ENCODE peak calls at places on chromosomes 5 and 9, in ten cellular contexts. One of them, this sample, is unnamed.

GRCh38 chr5:174300941-174301761 is 255.6 kb downstream of the NSG2 start:
- DNase-seq in EL: no peak
- DNase-seq in left ventricle myocardium inferior: peak
- DNase-seq in AG10803: no peak
- DNase-seq in GM13976: no peak
- DNase-seq in islet precursor cell: peak
- DNase-seq in choroid plexus epithelial cell: no peak
- DNase-seq in lower lobe of right lung: no peak
- DNase-seq in HTR-8/SVneo: no peak
- DNase-seq in T-helper 1 cell: no peak
- DNase-seq in this sample: no peak

GRCh38 chr9:112378441-112379176 is 1.3 kb upstream of the HSDL2 start:
- DNase-seq in choroid plexus epithelial cell: no peak
- DNase-seq in EL: peak
- DNase-seq in HTR-8/SVneo: no peak
- DNase-seq in T-helper 1 cell: no peak
- DNase-seq in left ventricle myocardium inferior: peak
- DNase-seq in islet precursor cell: no peak
- DNase-seq in GM13976: no peak
- DNase-seq in AG10803: no peak
- DNase-seq in lower lobe of right lung: peak
- DNase-seq in this sample: peak

GRCh38 chr9:130606887-130607582 is 27.7 kb downstream of the FUBP3 start:
- DNase-seq in EL: peak
- DNase-seq in choroid plexus epithelial cell: peak
- DNase-seq in islet precursor cell: no peak
- DNase-seq in GM13976: no peak
- DNase-seq in left ventricle myocardium inferior: no peak
- DNase-seq in HTR-8/SVneo: no peak
- DNase-seq in AG10803: no peak
- DNase-seq in lower lobe of right lung: no peak
- DNase-seq in T-helper 1 cell: no peak
- DNase-seq in this sample: no peak

GRCh38 chr9:73806876-73807275 is 655.2 kb downstream of the ANXA1 start:
- DNase-seq in choroid plexus epithelial cell: peak
- DNase-seq in islet precursor cell: no peak
- DNase-seq in left ventricle myocardium inferior: no peak
- DNase-seq in AG10803: no peak
- DNase-seq in T-helper 1 cell: no peak
- DNase-seq in lower lobe of right lung: no peak
- DNase-seq in GM13976: no peak
- DNase-seq in HTR-8/SVneo: no peak
- DNase-seq in EL: no peak
- DNase-seq in this sample: peak

GRCh38 chr9:111974092-111974681 is 77.6 kb downstream of the UGCG start:
- DNase-seq in T-helper 1 cell: no peak
- DNase-seq in HTR-8/SVneo: no peak
- DNase-seq in islet precursor cell: no peak
- DNase-seq in EL: peak
- DNase-seq in lower lobe of right lung: no peak
- DNase-seq in GM13976: no peak
- DNase-seq in AG10803: peak
- DNase-seq in choroid plexus epithelial cell: peak
- DNase-seq in left ventricle myocardium inferior: no peak
- DNase-seq in this sample: no peak

GRCh38 chr5:173745123-173745522 is 128.7 kb upstream of the BOD1 start:
- DNase-seq in GM13976: no peak
- DNase-seq in choroid plexus epithelial cell: no peak
- DNase-seq in EL: no peak
- DNase-seq in islet precursor cell: no peak
- DNase-seq in T-helper 1 cell: no peak
- DNase-seq in lower lobe of right lung: no peak
- DNase-seq in AG10803: no peak
- DNase-seq in left ventricle myocardium inferior: no peak
- DNase-seq in HTR-8/SVneo: no peak
- DNase-seq in this sample: no peak

GRCh38 chr9:34310205-34310604 is 18.9 kb downstream of the KIF24 start:
- DNase-seq in HTR-8/SVneo: peak
- DNase-seq in lower lobe of right lung: no peak
- DNase-seq in islet precursor cell: no peak
- DNase-seq in GM13976: no peak
- DNase-seq in choroid plexus epithelial cell: peak
- DNase-seq in EL: no peak
- DNase-seq in AG10803: no peak
- DNase-seq in T-helper 1 cell: no peak
- DNase-seq in left ventricle myocardium inferior: no peak
- DNase-seq in this sample: peak

GRCh38 chr9:88745281-88746001 is 210.5 kb downstream of the NXNL2 start:
- DNase-seq in lower lobe of right lung: no peak
- DNase-seq in GM13976: no peak
- DNase-seq in T-helper 1 cell: no peak
- DNase-seq in AG10803: peak
- DNase-seq in EL: peak
- DNase-seq in HTR-8/SVneo: no peak
- DNase-seq in left ventricle myocardium inferior: no peak
- DNase-seq in choroid plexus epithelial cell: peak
- DNase-seq in islet precursor cell: peak
- DNase-seq in this sample: peak

GRCh38 chr9:105205787-105206511 is 38.5 kb upstream of the SLC44A1 start:
- DNase-seq in EL: peak
- DNase-seq in HTR-8/SVneo: no peak
- DNase-seq in left ventricle myocardium inferior: peak
- DNase-seq in lower lobe of right lung: no peak
- DNase-seq in islet precursor cell: no peak
- DNase-seq in GM13976: no peak
- DNase-seq in AG10803: peak
- DNase-seq in T-helper 1 cell: no peak
- DNase-seq in choroid plexus epithelial cell: peak
- DNase-seq in this sample: no peak

GRCh38 chr5:139709587-139710369 is 61.6 kb downstream of the CXXC5 start:
- DNase-seq in islet precursor cell: peak
- DNase-seq in choroid plexus epithelial cell: peak
- DNase-seq in lower lobe of right lung: peak
- DNase-seq in GM13976: peak
- DNase-seq in T-helper 1 cell: no peak
- DNase-seq in AG10803: no peak
- DNase-seq in EL: no peak
- DNase-seq in left ventricle myocardium inferior: peak
- DNase-seq in HTR-8/SVneo: no peak
- DNase-seq in this sample: peak

GRCh38 chr5:146475190-146475801 is 28.2 kb downstream of the TCERG1 start:
- DNase-seq in lower lobe of right lung: no peak
- DNase-seq in T-helper 1 cell: no peak
- DNase-seq in choroid plexus epithelial cell: peak
- DNase-seq in left ventricle myocardium inferior: no peak
- DNase-seq in EL: no peak
- DNase-seq in HTR-8/SVneo: no peak
- DNase-seq in islet precursor cell: no peak
- DNase-seq in GM13976: no peak
- DNase-seq in AG10803: no peak
- DNase-seq in this sample: no peak

GRCh38 chr9:78363221-78363620 is 66.3 kb downstream of the PSAT1 start:
- DNase-seq in lower lobe of right lung: no peak
- DNase-seq in choroid plexus epithelial cell: no peak
- DNase-seq in islet precursor cell: no peak
- DNase-seq in AG10803: peak
- DNase-seq in EL: peak
- DNase-seq in HTR-8/SVneo: no peak
- DNase-seq in left ventricle myocardium inferior: no peak
- DNase-seq in T-helper 1 cell: no peak
- DNase-seq in GM13976: no peak
- DNase-seq in this sample: no peak

GRCh38 chr5:80194470-80194869 is 61.4 kb downstream of the SERINC5 start:
- DNase-seq in AG10803: no peak
- DNase-seq in T-helper 1 cell: no peak
- DNase-seq in GM13976: no peak
- DNase-seq in lower lobe of right lung: no peak
- DNase-seq in choroid plexus epithelial cell: no peak
- DNase-seq in left ventricle myocardium inferior: no peak
- DNase-seq in EL: no peak
- DNase-seq in islet precursor cell: no peak
- DNase-seq in HTR-8/SVneo: no peak
- DNase-seq in this sample: no peak